ENCODE peak calls at places on chromosomes 16 and 17, in four cellular contexts. F is K562, Z is H1, J is GM12878. V is an unnamed sample.
A peak's percentile ranks its signal among the peaks of the same experiment; 100 is the strongest.

GRCh38 chr17:48624544-48625501 is 1.3 kb downstream of the HOXB9 start:
- DNase-seq in F (peak; percentile 66), Z (peak; percentile 80), J (no peak), V (no peak)

GRCh38 chr17:6070895-6071511 is 824 bp downstream of the WSCD1 start:
- DNase-seq in J (no peak), F (no peak), Z (peak; percentile 55), V (no peak)

GRCh38 chr17:28553000-28553505 is 629 bp upstream of the UNC119 start:
- DNase-seq in J (no peak), Z (no peak), F (no peak), V (no peak)

GRCh38 chr17:80025140-80025539 is 10.5 kb downstream of the TBC1D16 start:
- DNase-seq in J (no peak), Z (no peak), F (no peak), V (no peak)

GRCh38 chr16:28597692-28598261 is 927 bp upstream of the SULT1A2 start:
- DNase-seq in Z (no peak), F (peak; percentile 73), J (no peak), V (no peak)

GRCh38 chr16:88784074-88784855 is 755 bp downstream of the PIEZO1 start:
- DNase-seq in J (no peak), F (peak; percentile 76), Z (peak; percentile 83), V (peak; percentile 72)

GRCh38 chr16:23434380-23434779 is 18.6 kb downstream of the COG7 start:
- DNase-seq in J (peak; percentile 40), F (peak; percentile 55), Z (no peak), V (peak; percentile 74)

GRCh38 chr17:73068322-73069153 is 23.9 kb downstream of the SLC39A11 start:
- DNase-seq in Z (no peak), F (no peak), J (no peak), V (peak; percentile 92)

GRCh38 chr16:19666451-19666850 is 51.6 kb downstream of the KNOP1 start:
- DNase-seq in J (no peak), F (no peak), Z (no peak), V (no peak)

GRCh38 chr16:86777098-86777946 is 199.0 kb downstream of the FOXL1 start:
- DNase-seq in Z (no peak), J (no peak), F (no peak), V (peak; percentile 66)
- TF ChIP-seq CHD1 in Z (no peak), J (no peak), F (no peak), V (no peak)

DNA sequence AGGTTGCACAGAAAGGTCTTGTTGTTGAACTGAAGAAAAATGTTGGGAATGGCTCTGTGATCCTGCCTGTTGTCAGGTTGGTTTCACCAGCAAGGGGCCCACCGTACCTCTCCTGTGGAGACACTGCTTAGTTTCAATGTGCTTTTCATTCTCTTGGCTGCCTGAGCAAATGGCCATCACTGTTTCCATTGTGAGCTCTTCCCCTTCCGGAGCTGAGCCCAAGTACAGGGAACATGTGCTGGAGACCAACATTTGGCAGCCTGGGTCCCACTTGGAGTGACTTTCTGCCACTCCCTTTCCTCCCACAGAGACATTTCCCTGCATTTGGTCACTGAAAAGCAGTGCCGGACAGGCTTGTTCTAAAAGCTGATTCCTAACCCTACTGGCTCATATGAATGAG is 23.1 kb downstream of the GABARAPL2 start:
- DNase-seq in J (no peak), Z (no peak), F (no peak), V (no peak)
- TF ChIP-seq CHD1 in J (no peak), Z (no peak), F (no peak), V (no peak)

DNA sequence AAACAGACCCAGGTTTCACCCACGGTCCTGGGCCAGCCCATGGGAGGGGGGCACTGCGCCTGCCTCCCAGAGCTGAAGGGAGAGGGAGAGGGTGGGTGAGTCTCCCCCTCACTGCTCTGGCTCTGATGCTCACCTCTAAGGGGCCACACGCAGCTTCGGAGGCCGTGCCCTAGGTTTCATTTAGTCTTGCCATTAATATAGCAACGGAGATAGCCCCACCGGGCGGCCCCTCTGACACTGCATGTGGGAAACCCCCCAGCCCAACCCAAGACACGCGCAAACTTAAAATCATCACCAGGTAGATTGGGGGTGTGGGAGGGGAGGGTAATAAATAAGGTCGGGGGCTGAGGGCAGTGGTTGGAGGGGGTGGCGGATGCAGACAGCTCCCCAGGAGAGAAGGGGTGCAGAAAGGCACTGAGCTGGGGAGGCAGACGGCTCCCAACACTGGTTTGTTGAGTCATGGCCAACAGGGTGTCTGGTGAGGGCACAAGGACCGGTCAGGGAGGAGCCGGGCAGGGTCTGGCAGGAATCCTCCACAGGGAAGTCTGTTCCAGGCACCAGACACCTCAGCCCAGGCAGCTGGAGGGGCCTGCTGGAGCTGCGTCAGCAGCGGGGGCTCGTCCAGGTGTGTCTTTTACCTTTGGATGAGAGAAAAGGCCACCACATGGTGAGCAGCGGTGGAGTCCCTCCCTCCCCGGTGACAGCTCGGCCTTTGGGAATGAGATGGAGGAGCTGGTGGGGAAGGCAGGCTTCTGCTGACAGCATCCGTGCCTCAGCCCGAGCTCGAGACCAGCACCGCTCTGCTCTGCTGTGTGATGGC is 32.0 kb upstream of the DOC2B start:
- DNase-seq in Z (no peak), J (no peak), F (no peak), V (no peak)
- TF ChIP-seq CHD1 in Z (no peak), J (no peak), F (no peak), V (no peak)

DNA sequence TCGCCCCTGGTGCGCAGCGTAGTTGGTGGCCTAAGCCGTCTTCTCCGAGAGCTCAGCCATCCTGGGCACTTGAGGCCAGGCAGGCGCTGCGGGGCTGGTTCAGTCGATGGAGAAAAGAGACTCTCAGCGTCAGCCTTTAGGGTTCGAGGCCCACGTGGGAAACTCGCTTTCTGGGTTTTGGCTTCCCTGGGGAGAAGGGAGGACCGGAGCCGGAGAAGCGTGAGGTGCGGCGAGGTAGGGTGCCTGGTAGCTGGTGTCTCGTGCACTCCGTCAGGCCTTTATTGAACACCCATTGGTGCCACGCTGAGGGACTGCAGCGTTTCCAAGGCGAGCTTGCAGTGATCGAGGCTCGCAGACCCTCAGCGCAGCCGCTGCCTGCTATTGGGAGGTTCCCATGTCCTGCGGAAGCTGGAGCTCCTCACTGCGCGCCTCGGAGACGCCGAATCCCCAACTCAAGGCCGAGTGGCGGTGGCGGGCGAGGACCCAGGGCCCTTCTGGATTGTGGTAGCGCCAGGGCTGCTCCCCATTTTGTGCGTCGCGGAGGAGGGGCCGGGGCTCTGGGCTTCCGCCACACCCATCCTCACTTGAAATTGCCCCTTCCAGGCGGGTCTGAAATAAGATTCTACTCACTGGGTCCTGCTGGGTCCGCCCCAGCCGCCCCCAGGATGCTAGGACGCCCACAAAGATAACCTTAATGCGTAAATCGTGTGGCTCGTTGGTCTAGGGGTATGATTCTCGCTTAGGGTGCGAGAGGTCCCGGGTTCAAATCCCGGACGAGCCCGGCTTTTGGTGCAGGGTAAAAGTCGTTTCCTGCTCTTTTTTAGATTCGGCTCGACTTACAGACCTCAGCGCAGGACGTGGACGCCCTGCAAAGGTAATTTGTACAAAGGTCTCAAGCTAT is 1.2 kb downstream of the OR1F1 start:
- DNase-seq in J (no peak), Z (peak; percentile 96), F (peak; percentile 79), V (peak; percentile 59)
- TF ChIP-seq CHD1 in J (no peak), Z (no peak), F (no peak), V (no peak)

GRCh38 chr16:61412562-61412961 is 623.7 kb downstream of the CDH8 start:
- DNase-seq in Z (no peak), F (no peak), J (no peak), V (no peak)
- TF ChIP-seq CHD1 in Z (no peak), F (no peak), J (no peak), V (no peak)

V was measured in IMR-90.